ENCODE peak calls at places on chromosomes 4 and X, in five cellular contexts. J is thyroid gland, W is kidney tubule cell, I is GM03348, T is HFFc6. D is an unnamed sample.
A peak's percentile ranks its signal among the peaks of the same experiment; 100 is the strongest.

GRCh38 chrX:80223922-80224579 is 196.2 kb upstream of the TENT5D start:
- DNase-seq in W (no peak), J (no peak), I (no peak), T (no peak), D (no peak)

GRCh38 chr4:21134994-21135393 is 434.7 kb downstream of the PACRGL start:
- DNase-seq in T (peak; percentile 27), W (peak; percentile 55), J (no peak), I (peak; percentile 19), D (peak; percentile 6)

GRCh38 chrX:25523574-25523973 is 507.8 kb upstream of the ARX start:
- DNase-seq in J (peak; percentile 2), T (no peak), W (peak; percentile 51), I (peak; percentile 5), D (no peak)

GRCh38 chr4:74038161-74039064 is at the start of gene CXCL3:
- DNase-seq in J (peak; percentile 71), W (peak; percentile 85), I (peak; percentile 83), T (no peak), D (no peak)

GRCh38 chr4:86685401-86685800 is 91.3 kb downstream of the PTPN13 start:
- DNase-seq in I (peak; percentile 2), J (no peak), T (peak; percentile 41), W (peak; percentile 13), D (peak; percentile 5)

GRCh38 chrX:16754019-16754418 is 32.2 kb upstream of the TXLNG start:
- DNase-seq in W (no peak), I (no peak), T (no peak), J (no peak), D (no peak)

GRCh38 chr4:115973768-115974167 is 860.3 kb upstream of the NDST4 start:
- DNase-seq in T (no peak), I (no peak), W (no peak), J (no peak), D (no peak)

GRCh38 chrX:128929281-128930057 is 593.8 kb downstream of the SMARCA1 start:
- DNase-seq in W (no peak), I (no peak), J (no peak), T (no peak), D (no peak)

GRCh38 chr4:119299221-119300071 is 22.5 kb downstream of the FABP2 start:
- DNase-seq in T (no peak), W (peak; percentile 41), J (no peak), I (peak; percentile 22), D (peak; percentile 10)

GRCh38 chrX:18010251-18010650 is 149.2 kb upstream of the RAI2 start:
- DNase-seq in T (no peak), I (no peak), W (no peak), J (no peak), D (no peak)

GRCh38 chr4:147518846-147519767 is 38.2 kb downstream of the EDNRA start:
- DNase-seq in I (peak; percentile 69), W (peak; percentile 71), T (peak; percentile 73), J (peak; percentile 74), D (peak; percentile 73)

GRCh38 chrX:21778236-21778635 is 20.3 kb upstream of the SMPX start:
- DNase-seq in I (no peak), J (no peak), W (no peak), T (no peak), D (no peak)

GRCh38 chrX:132031867-132032266 is 8.8 kb downstream of the STK26 start:
- DNase-seq in W (no peak), J (no peak), T (no peak), I (no peak), D (no peak)

GRCh38 chrX:122833230-122833629 is 350.8 kb upstream of the GRIA3 start:
- DNase-seq in I (no peak), W (no peak), J (no peak), T (no peak), D (no peak)

GRCh38 chrX:48520976-48521352 is 644 bp upstream of the EBP start:
- DNase-seq in W (no peak), T (no peak), J (no peak), I (no peak), D (no peak)

GRCh38 chr4:3387154-3387942 is 54.4 kb upstream of the HGFAC start:
- DNase-seq in I (no peak), T (no peak), W (no peak), J (no peak), D (no peak)

GRCh38 chr4:104752337-104752736 is 257.6 kb upstream of the CXXC4 start:
- DNase-seq in I (no peak), J (no peak), T (no peak), W (peak; percentile 4), D (peak; percentile 71)

GRCh38 chr4:184440593-184441358 is 33.6 kb downstream of the IRF2 start:
- DNase-seq in I (no peak), T (no peak), W (no peak), J (no peak), D (no peak)

GRCh38 chr4:108611360-108611759 is 9.0 kb upstream of the RPL34 start:
- DNase-seq in J (no peak), I (peak; percentile 51), W (no peak), T (no peak), D (no peak)

GRCh38 chr4:21802406-21802805 is 146.2 kb downstream of the KCNIP4 start:
- DNase-seq in W (peak; percentile 86), I (peak; percentile 56), T (peak; percentile 71), J (no peak), D (peak; percentile 76)

GRCh38 chrX:41634284-41634683 is 54.5 kb upstream of the GPR34 start:
- DNase-seq in J (no peak), T (no peak), W (no peak), I (no peak), D (peak; percentile 50)

GRCh38 chr4:103204114-103204513 is 6.0 kb upstream of the CENPE start:
- DNase-seq in I (peak; percentile 19), W (peak; percentile 10), T (peak; percentile 20), J (no peak), D (no peak)

GRCh38 chr4:87973283-87974169 is 2.0 kb upstream of the SPP1 start:
- DNase-seq in I (peak; percentile 71), J (peak; percentile 45), T (peak; percentile 94), W (peak; percentile 92), D (peak; percentile 94)

GRCh38 chr4:17544205-17544604 is 29.2 kb downstream of the CLRN2 start:
- DNase-seq in T (peak; percentile 37), W (peak; percentile 53), J (no peak), I (no peak), D (no peak)

GRCh38 chr4:72286185-72286584 is 254.4 kb downstream of the NPFFR2 start:
- DNase-seq in T (peak; percentile 9), I (peak; percentile 15), J (no peak), W (peak; percentile 55), D (peak; percentile 26)

GRCh38 chr4:7421356-7422097 is 13.2 kb downstream of the PSAPL1 start:
- DNase-seq in W (no peak), J (no peak), T (no peak), I (no peak), D (no peak)

GRCh38 chrX:154362085-154362742 is 12.2 kb downstream of the FLNA start:
- DNase-seq in T (no peak), J (no peak), W (no peak), I (no peak), D (no peak)

GRCh38 chrX:66632473-66632872 is 6.4 kb downstream of the EDA2R start:
- DNase-seq in I (peak; percentile 26), J (no peak), T (peak; percentile 45), W (peak; percentile 38), D (peak; percentile 24)

GRCh38 chrX:21940356-21940829 is at the start of gene SMS:
- DNase-seq in W (peak; percentile 86), J (peak; percentile 72), T (peak; percentile 61), I (peak; percentile 88), D (peak; percentile 58)

GRCh38 chr4:69835766-69836165 is 24.2 kb downstream of the SULT1E1 start:
- DNase-seq in I (no peak), W (no peak), J (no peak), T (no peak), D (no peak)

GRCh38 chrX:12758291-12758690 is 32.9 kb upstream of the PRPS2 start:
- DNase-seq in J (no peak), T (no peak), I (no peak), W (no peak), D (no peak)

GRCh38 chr4:17335371-17335770 is 176.5 kb downstream of the QDPR start:
- DNase-seq in I (no peak), T (no peak), W (no peak), J (no peak), D (no peak)

GRCh38 chr4:128338634-128339355 is 51.2 kb upstream of the PGRMC2 start:
- DNase-seq in T (peak; percentile 90), I (peak; percentile 86), W (peak; percentile 82), J (no peak), D (peak; percentile 97)

GRCh38 chr4:87807402-87807801 is 8.0 kb downstream of the IBSP start:
- DNase-seq in W (no peak), I (peak; percentile 22), J (no peak), T (no peak), D (peak; percentile 14)

GRCh38 chrX:53195401-53195800 is 29.6 kb downstream of the KDM5C start:
- DNase-seq in I (no peak), J (no peak), T (no peak), W (no peak), D (no peak)

D was measured in astrocyte.